ENCODE peak calls at places on chromosomes 16 and 17, in ten cellular contexts. A, Y, D, T, S, E, I, F, O and V are unnamed samples. For H3K36me3 and H3K9me3, the result is how much of the 10 kb centered on the place peaks cover.

GRCh38 chr16:86044241-86044671 is 145.3 kb downstream of the IRF8 start:
- DNase-seq in A (no peak), Y (peak), D (no peak), T (no peak), S (no peak), E (no peak), I (peak), F (no peak), O (peak), V (no peak)

GRCh38 chr16:47477680-47478079 is 16.5 kb downstream of the PHKB start:
- DNase-seq in A (no peak), Y (no peak), D (no peak), T (no peak), S (peak), E (no peak), I (no peak), F (no peak), O (no peak), V (no peak)

GRCh38 chr16:56841233-56841632 is 23.8 kb upstream of the SLC12A3 start:
- DNase-seq in A (no peak), Y (no peak), D (no peak), T (no peak), S (no peak), E (no peak), I (no peak), F (no peak), O (no peak), V (no peak)

GRCh38 chr17:1438593-1439083 is 17.4 kb downstream of the CRK start:
- DNase-seq in A (no peak), Y (no peak), D (no peak), T (no peak), S (no peak), E (no peak), I (no peak), F (no peak), O (no peak), V (no peak)

GRCh38 chr16:51431517-51432241 is 280.6 kb upstream of the SALL1 start:
- DNase-seq in A (no peak), Y (no peak), D (peak), T (no peak), S (peak), E (no peak), I (no peak), F (no peak), O (no peak), V (no peak)

GRCh38 chr16:53219795-53220194 is 165.0 kb downstream of the CHD9 start:
- DNase-seq in A (no peak), Y (no peak), D (no peak), T (no peak), S (no peak), E (no peak), I (no peak), F (no peak), O (no peak), V (no peak)

GRCh38 chr17:751269-752001 is 629 bp downstream of the GEMIN4 start:
- DNase-seq in A (no peak), Y (peak), D (peak), T (peak), S (peak), E (peak), I (peak), F (peak), O (no peak), V (peak)

GRCh38 chr16:65660390-65660789 is 538.5 kb upstream of the CDH11 start:
- DNase-seq in A (no peak), Y (no peak), D (no peak), T (no peak), S (peak), E (no peak), I (no peak), F (no peak), O (no peak), V (no peak)

GRCh38 chr17:77127735-77128361 is 12.9 kb upstream of the SEC14L1 start:
- DNase-seq in A (peak), Y (peak), D (peak), T (peak), S (peak), E (peak), I (peak), F (peak), O (peak), V (peak)

GRCh38 chr16:11236441-11236840 is 19.6 kb downstream of the SOCS1 start:
- DNase-seq in A (no peak), Y (no peak), D (no peak), T (no peak), S (no peak), E (no peak), I (no peak), F (no peak), O (no peak), V (no peak)

GRCh38 chr16:23134274-23134673 is 15.0 kb downstream of the USP31 start:
- DNase-seq in A (peak), Y (no peak), D (peak), T (no peak), S (no peak), E (no peak), I (no peak), F (peak), O (no peak), V (no peak)

GRCh38 chr17:732788-733720 is 658 bp downstream of the TLCD3A start:
- DNase-seq in A (no peak), Y (no peak), D (peak), T (no peak), S (peak), E (peak), I (peak), F (peak), O (peak), V (no peak)

GRCh38 chr17:69634844-69635243 is 220.3 kb downstream of the MAP2K6 start:
- DNase-seq in A (no peak), Y (no peak), D (no peak), T (no peak), S (no peak), E (no peak), I (no peak), F (no peak), O (no peak), V (no peak)

GRCh38 chr17:70106551-70106950 is 31.5 kb downstream of the KCNJ16 start:
- DNase-seq in A (no peak), Y (no peak), D (no peak), T (no peak), S (no peak), E (no peak), I (no peak), F (no peak), O (no peak), V (no peak)

GRCh38 chr16:80971814-80972213 is 34.9 kb downstream of the CMC2 start:
- DNase-seq in A (no peak), Y (no peak), D (no peak), T (no peak), S (no peak), E (no peak), I (no peak), F (no peak), O (no peak), V (no peak)

GRCh38 chr16:57627184-57627871 is 1.1 kb upstream of the ADGRG1 start:
- DNase-seq in A (no peak), Y (no peak), D (no peak), T (no peak), S (peak), E (peak), I (no peak), F (no peak), O (no peak), V (no peak)

GRCh38 chr16:20844588-20844987 is 38.3 kb downstream of the REXO5 start:
- DNase-seq in A (no peak), Y (no peak), D (no peak), T (no peak), S (no peak), E (no peak), I (no peak), F (no peak), O (peak), V (no peak)

GRCh38 chr16:69193860-69194259 is 6.9 kb downstream of the SNTB2 start:
- DNase-seq in A (no peak), Y (no peak), D (no peak), T (no peak), S (no peak), E (no peak), I (no peak), F (no peak), O (no peak), V (no peak)

GRCh38 chr16:89618114-89618999 is 4.9 kb downstream of the DPEP1 start:
- DNase-seq in A (no peak), Y (no peak), D (no peak), T (no peak), S (no peak), E (no peak), I (no peak), F (no peak), O (no peak), V (no peak)

GRCh38 chr17:36566081-36566480 is 21.4 kb downstream of the GGNBP2 start:
- DNase-seq in A (no peak), Y (no peak), D (no peak), T (no peak), S (no peak), E (no peak), I (no peak), F (no peak), O (no peak), V (no peak)
- H3K36me3 ChIP-seq in A (half or more), Y (under half), D (half or more), T (half or more), S (under half), E (under half), I (half or more), F (half or more), O (under half), V (under half)

GRCh38 chr17:22300731-22301352 is 608.5 kb downstream of the KCNJ18 start:
- DNase-seq in A (no peak), Y (no peak), D (no peak), T (no peak), S (no peak), E (no peak), I (no peak), F (no peak), O (no peak), V (no peak)

GRCh38 chr17:22303865-22304264 is 611.5 kb downstream of the KCNJ18 start:
- DNase-seq in A (no peak), Y (no peak), D (no peak), T (no peak), S (no peak), E (no peak), I (no peak), F (no peak), O (no peak), V (no peak)

GRCh38 chr17:22303096-22303495 is 610.8 kb downstream of the KCNJ18 start:
- DNase-seq in A (no peak), Y (no peak), D (no peak), T (no peak), S (no peak), E (no peak), I (no peak), F (no peak), O (no peak), V (no peak)

GRCh38 chr17:22300177-22300576 is 607.9 kb downstream of the KCNJ18 start:
- DNase-seq in A (no peak), Y (no peak), D (no peak), T (no peak), S (no peak), E (no peak), I (no peak), F (no peak), O (no peak), V (no peak)

GRCh38 chr17:22301353-22301745 is 609.0 kb downstream of the KCNJ18 start:
- DNase-seq in A (no peak), Y (no peak), D (no peak), T (no peak), S (no peak), E (no peak), I (no peak), F (no peak), O (no peak), V (no peak)
- H3K9me3 ChIP-seq in A (under half), Y (under half), D (under half), T (half or more), S (half or more), E (under half), I (under half), F (under half), O (under half), V (under half)

DNA sequence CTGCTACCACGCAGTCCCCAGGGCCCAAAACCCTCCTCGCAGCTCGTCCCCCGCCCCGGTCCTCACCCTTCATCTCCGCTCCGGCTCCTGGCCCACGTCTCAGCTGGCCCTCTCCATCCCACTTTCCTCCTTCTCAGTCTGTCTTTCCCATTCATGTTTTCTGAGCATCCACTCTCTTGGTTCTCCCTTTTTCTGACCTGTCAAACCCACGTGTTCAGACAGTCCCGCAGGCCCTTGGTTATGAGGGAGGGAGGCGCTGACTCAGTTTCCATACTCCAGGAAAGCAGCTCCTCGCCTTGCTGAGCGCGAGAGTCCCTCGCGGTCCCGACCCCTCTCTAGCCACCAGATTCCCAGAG is 392 bp upstream of the HID1 start:
- DNase-seq in A (no peak), Y (no peak), D (no peak), T (no peak), S (no peak), E (no peak), I (no peak), F (no peak), O (no peak), V (no peak)
- H3K27ac ChIP-seq in A (no peak), Y (peak), D (peak), T (no peak), S (no peak), E (no peak), I (no peak), F (no peak), O (no peak), V (peak)

GRCh38 chr16:87339086-87339723 is 22.0 kb upstream of the C16orf95 start:
- DNase-seq in A (no peak), Y (no peak), D (no peak), T (no peak), S (no peak), E (no peak), I (no peak), F (no peak), O (no peak), V (no peak)

GRCh38 chr16:87337247-87337646 is 20.1 kb upstream of the C16orf95 start:
- DNase-seq in A (peak), Y (no peak), D (no peak), T (no peak), S (no peak), E (peak), I (no peak), F (no peak), O (no peak), V (no peak)

GRCh38 chr16:87336850-87337240 is 19.7 kb upstream of the C16orf95 start:
- DNase-seq in A (no peak), Y (no peak), D (no peak), T (no peak), S (no peak), E (peak), I (no peak), F (no peak), O (no peak), V (no peak)

GRCh38 chr16:87340198-87340597 is 23.0 kb upstream of the C16orf95 start:
- DNase-seq in A (no peak), Y (no peak), D (no peak), T (no peak), S (no peak), E (no peak), I (no peak), F (no peak), O (no peak), V (no peak)

DNA sequence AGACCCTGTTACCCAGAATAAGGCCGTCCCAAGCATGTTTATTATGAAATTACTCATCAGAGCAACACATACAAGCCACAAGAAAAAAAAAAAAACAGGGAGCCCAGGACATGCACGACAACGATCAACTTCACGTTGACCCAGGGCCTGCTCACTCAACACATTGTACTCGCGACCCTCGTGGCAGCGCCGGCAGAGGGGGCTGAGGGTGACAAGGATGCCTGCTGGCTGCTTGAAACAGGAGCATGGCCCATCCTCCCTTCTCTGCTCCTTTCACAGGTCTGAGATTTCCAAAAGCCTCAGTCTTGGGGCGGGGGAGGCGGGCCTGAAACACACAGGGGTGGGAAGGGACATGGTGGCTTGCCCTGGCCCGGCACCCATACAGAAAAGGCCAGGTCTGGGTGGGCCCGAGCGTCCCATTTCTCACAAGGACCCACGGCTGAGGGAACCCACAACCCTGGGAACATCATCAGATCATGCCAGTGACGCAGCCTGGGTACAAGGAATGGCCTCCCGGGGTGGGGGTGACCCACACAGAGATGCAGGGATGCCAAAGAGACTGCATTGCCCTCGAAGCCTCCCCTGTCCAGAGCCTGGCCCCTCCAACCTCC is 21.1 kb upstream of the C16orf95 start:
- DNase-seq in A (no peak), Y (no peak), D (no peak), T (no peak), S (no peak), E (peak), I (no peak), F (no peak), O (no peak), V (no peak)
- H3K36me3 ChIP-seq in A (half or more), Y (under half), D (half or more), T (under half), S (under half), E (under half), I (half or more), F (half or more), O (under half), V (under half)

DNA sequence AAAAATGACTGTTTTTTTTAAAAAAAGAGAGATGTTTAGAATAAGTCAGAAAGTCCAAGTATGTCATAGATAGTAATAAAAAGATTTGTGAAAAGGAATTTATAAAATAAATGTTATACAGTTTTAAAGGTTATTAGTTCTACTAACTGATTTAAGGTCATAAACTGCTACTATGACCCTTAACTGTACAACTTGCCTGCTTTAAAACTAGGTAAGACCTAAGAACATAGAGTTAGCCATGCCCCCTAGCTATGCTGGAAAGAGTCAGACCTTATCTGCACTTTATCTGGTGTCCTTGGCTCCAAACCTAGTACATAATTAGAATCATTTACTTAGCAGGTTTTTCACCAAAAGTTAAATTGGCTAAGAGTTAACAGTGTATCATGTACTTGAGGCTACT is 23.5 kb upstream of the SLC6A2 start:
- DNase-seq in A (no peak), Y (no peak), D (no peak), T (no peak), S (no peak), E (no peak), I (no peak), F (no peak), O (no peak), V (no peak)
- H3K9me3 ChIP-seq in A (under half), Y (under half), D (under half), T (under half), S (under half), E (under half), I (under half), F (under half), O (under half), V (under half)

GRCh38 chr17:29592850-29593545 is at the start of gene ANKRD13B:
- DNase-seq in A (peak), Y (peak), D (no peak), T (no peak), S (no peak), E (peak), I (peak), F (peak), O (no peak), V (no peak)
- H3K27ac ChIP-seq in A (peak), Y (peak), D (peak), T (no peak), S (no peak), E (peak), I (peak), F (peak), O (no peak), V (no peak)

GRCh38 chr17:5354310-5354709 is 65.2 kb downstream of the NUP88 start:
- DNase-seq in A (no peak), Y (no peak), D (no peak), T (no peak), S (no peak), E (no peak), I (no peak), F (no peak), O (no peak), V (no peak)

GRCh38 chr17:5355416-5356129 is 63.9 kb downstream of the NUP88 start:
- DNase-seq in A (no peak), Y (no peak), D (no peak), T (no peak), S (no peak), E (no peak), I (no peak), F (no peak), O (no peak), V (no peak)

GRCh38 chr17:5352681-5353289 is 66.7 kb downstream of the NUP88 start:
- DNase-seq in A (no peak), Y (no peak), D (no peak), T (no peak), S (no peak), E (no peak), I (no peak), F (no peak), O (no peak), V (no peak)

GRCh38 chr17:5354886-5355415 is 64.5 kb downstream of the NUP88 start:
- DNase-seq in A (no peak), Y (no peak), D (no peak), T (no peak), S (no peak), E (no peak), I (no peak), F (no peak), O (no peak), V (no peak)
- H3K36me3 ChIP-seq in A (half or more), Y (under half), D (under half), T (half or more), S (under half), E (under half), I (half or more), F (half or more), O (under half), V (under half)